ENCODE peak calls at places on chromosomes 4 and X, in seven cellular contexts. L is IMR-90; C is activated naive CD8-positive, alpha-beta T cell treated with anti-CD3 and anti-CD28 coated beads, Interleukin-2, amount 10 ng/mL, durations not matched to agents 7 days and 5 days; R is RPMI7951; W is fibroblast of the conjunctiva; G is choroid plexus epithelial cell; V is GM06990. J is an unnamed sample.

GRCh38 chrX:149510386-149510785 is 5.3 kb upstream of the IDS start:
- DNase-seq in R (peak; percentile 27), W (no peak), L (no peak), V (no peak), G (no peak), C (no peak), J (peak; percentile 62)

GRCh38 chrX:87636533-87636932 is 118.9 kb downstream of the KLHL4 start:
- DNase-seq in R (no peak), L (no peak), G (no peak), W (no peak), C (no peak), V (no peak), J (no peak)

GRCh38 chr4:7171191-7171900 is 21.0 kb upstream of the SORCS2 start:
- DNase-seq in W (no peak), L (no peak), C (peak; percentile 4), G (no peak), V (no peak), R (no peak), J (no peak)

GRCh38 chrX:53831662-53832635 is 145.4 kb upstream of the HUWE1 start:
- DNase-seq in R (peak; percentile 50), L (peak; percentile 7), G (peak; percentile 53), W (peak; percentile 4), V (peak; percentile 25), C (no peak), J (peak; percentile 62)

GRCh38 chr4:182569561-182569960 is 326.4 kb downstream of the TENM3 start:
- DNase-seq in R (no peak), C (no peak), L (no peak), W (no peak), G (no peak), V (no peak), J (no peak)

GRCh38 chrX:154450312-154450711 is 6.4 kb downstream of the FAM50A start:
- DNase-seq in W (no peak), V (no peak), G (no peak), C (no peak), L (no peak), R (no peak), J (no peak)

GRCh38 chrX:154458116-154458953 is at the start of gene PLXNA3:
- DNase-seq in W (no peak), L (no peak), C (peak; percentile 83), G (peak; percentile 37), V (peak; percentile 67), R (peak; percentile 35), J (peak; percentile 76)

GRCh38 chr4:184228306-184228705 is 10.6 kb upstream of the ENPP6 start:
- DNase-seq in C (no peak), G (no peak), W (no peak), R (no peak), L (no peak), V (no peak), J (no peak)

GRCh38 chrX:122945328-122945727 is 238.8 kb upstream of the GRIA3 start:
- DNase-seq in L (no peak), G (no peak), W (no peak), R (peak; percentile 54), V (no peak), C (no peak), J (no peak)

GRCh38 chrX:100643943-100644587 is at the start of gene SRPX2:
- DNase-seq in R (peak; percentile 80), L (peak; percentile 91), W (peak; percentile 87), C (no peak), G (peak; percentile 90), V (no peak), J (peak; percentile 90)

GRCh38 chrX:152070186-152070585 is 68.2 kb downstream of the MAGEA10 start:
- DNase-seq in W (no peak), R (no peak), C (no peak), V (no peak), G (no peak), L (no peak), J (peak; percentile 84)

GRCh38 chr4:39514888-39515401 is 12.3 kb downstream of the UGDH start:
- DNase-seq in G (peak; percentile 34), C (no peak), L (peak; percentile 66), V (no peak), R (no peak), W (no peak), J (peak; percentile 97)

GRCh38 chrX:50459615-50460014 is 11.0 kb downstream of the DGKK start:
- DNase-seq in R (no peak), L (no peak), V (no peak), C (no peak), W (no peak), G (no peak), J (no peak)

GRCh38 chr4:184039963-184040383 is 134.9 kb downstream of the STOX2 start:
- DNase-seq in G (no peak), V (no peak), L (no peak), C (peak; percentile 45), R (no peak), W (no peak), J (no peak)

GRCh38 chr4:17580969-17581368 is 4.0 kb downstream of the LAP3 start:
- DNase-seq in L (peak; percentile 76), W (no peak), V (no peak), C (no peak), G (peak; percentile 83), R (no peak), J (no peak)

GRCh38 chr4:157115613-157116340 is 39.8 kb downstream of the GLRB start:
- DNase-seq in R (peak; percentile 57), L (peak; percentile 77), G (peak; percentile 78), V (no peak), C (no peak), W (peak; percentile 45), J (no peak)

GRCh38 chrX:25442501-25442900 is 426.7 kb upstream of the ARX start:
- DNase-seq in L (no peak), W (no peak), V (no peak), G (peak; percentile 0), R (no peak), C (no peak), J (no peak)

GRCh38 chr4:76342191-76342590 is 35.7 kb downstream of the STBD1 start:
- DNase-seq in V (no peak), W (no peak), G (no peak), C (no peak), R (no peak), L (no peak), J (no peak)

GRCh38 chr4:152357206-152357605 is 178.7 kb downstream of the FBXW7 start:
- DNase-seq in V (no peak), W (no peak), L (peak; percentile 45), C (no peak), G (peak; percentile 74), R (no peak), J (no peak)

GRCh38 chr4:152308925-152309324 is 227.0 kb downstream of the FBXW7 start:
- DNase-seq in C (no peak), L (no peak), V (no peak), W (no peak), R (peak; percentile 15), G (no peak), J (no peak)

GRCh38 chr4:150123982-150124670 is 45.9 kb downstream of the DCLK2 start:
- DNase-seq in W (no peak), G (no peak), R (no peak), V (no peak), L (no peak), C (no peak), J (no peak)

GRCh38 chrX:77900688-77901087 is 1.4 kb downstream of the COX7B start:
- DNase-seq in G (no peak), L (no peak), R (no peak), V (no peak), C (no peak), W (no peak), J (no peak)

GRCh38 chr4:124854968-124855367 is 142.4 kb upstream of the ANKRD50 start:
- DNase-seq in W (no peak), G (peak; percentile 63), C (no peak), R (no peak), L (peak; percentile 51), V (peak; percentile 3), J (no peak)

GRCh38 chr4:71729856-71730255 is 54.0 kb downstream of the GC start:
- DNase-seq in L (no peak), V (no peak), W (no peak), R (no peak), C (no peak), G (no peak), J (no peak)

GRCh38 chr4:125125256-125125655 is 189.5 kb upstream of the FAT4 start:
- DNase-seq in W (no peak), L (no peak), R (no peak), C (no peak), V (no peak), G (peak; percentile 51), J (no peak)

GRCh38 chrX:11351375-11352295 is 58.4 kb downstream of the AMELX start:
- DNase-seq in V (no peak), R (peak; percentile 56), G (peak; percentile 92), C (no peak), W (no peak), L (peak; percentile 84), J (no peak)

GRCh38 chr4:577499-578450 is 1.7 kb upstream of the TMEM271 start:
- DNase-seq in C (peak; percentile 47), W (no peak), L (no peak), G (peak; percentile 17), R (peak; percentile 62), V (no peak), J (peak; percentile 25)

GRCh38 chrX:18422325-18422724 is 3.1 kb upstream of the CDKL5 start:
- DNase-seq in V (no peak), W (peak; percentile 56), C (no peak), R (peak; percentile 67), G (peak; percentile 85), L (peak; percentile 94), J (peak; percentile 80)

GRCh38 chrX:24643116-24643515 is 4.0 kb downstream of the PCYT1B start:
- DNase-seq in C (no peak), R (peak; percentile 10), L (no peak), W (no peak), G (peak; percentile 2), V (no peak), J (peak; percentile 45)

GRCh38 chr4:84218002-84218401 is 281.1 kb downstream of the NKX6-1 start:
- DNase-seq in W (no peak), C (no peak), L (no peak), G (no peak), R (peak; percentile 44), V (no peak), J (no peak)

GRCh38 chr4:15653864-15654391 is 1.2 kb downstream of the FBXL5 start:
- DNase-seq in R (peak; percentile 69), V (no peak), G (peak; percentile 79), L (peak; percentile 65), W (peak; percentile 52), C (no peak), J (peak; percentile 8)

J was measured in PC-9.